ENCODE peak calls at places on chromosomes 16 and 17, in six cellular contexts. C, D, O, F, I and E are unnamed samples.

GRCh38 chr17:80475949-80476876 is at the start of gene NPTX1:
- DNase-seq in C (no peak), D (no peak), O (no peak), F (peak; percentile 42), I (no peak), E (no peak)

GRCh38 chr17:34378664-34379101 is 15.7 kb upstream of the CCL1 start:
- DNase-seq in C (peak; percentile 88), D (no peak), O (no peak), F (no peak), I (no peak), E (no peak)

GRCh38 chr17:50206604-50207293 is 5.3 kb upstream of the COL1A1 start:
- DNase-seq in C (no peak), D (no peak), O (peak; percentile 61), F (peak; percentile 67), I (peak; percentile 57), E (no peak)

GRCh38 chr17:79910985-79911361 is 71.7 kb upstream of the CBX4 start:
- DNase-seq in C (no peak), D (no peak), O (no peak), F (no peak), I (no peak), E (no peak)

GRCh38 chr17:6749519-6749918 is 6.3 kb upstream of the XAF1 start:
- DNase-seq in C (no peak), D (no peak), O (no peak), F (no peak), I (no peak), E (no peak)

GRCh38 chr17:77409282-77410161 is 268.8 kb downstream of the SEC14L1 start:
- DNase-seq in C (no peak), D (no peak), O (peak; percentile 65), F (peak; percentile 77), I (peak; percentile 74), E (no peak)

GRCh38 chr16:50154369-50154947 is 1.4 kb downstream of the TENT4B start:
- DNase-seq in C (peak; percentile 34), D (no peak), O (no peak), F (peak; percentile 37), I (no peak), E (no peak)

GRCh38 chr17:40461774-40462342 is 18.6 kb downstream of the IGFBP4 start:
- DNase-seq in C (no peak), D (no peak), O (no peak), F (no peak), I (no peak), E (no peak)

GRCh38 chr17:78416791-78417530 is 38.5 kb downstream of the PGS1 start:
- DNase-seq in C (no peak), D (no peak), O (no peak), F (no peak), I (peak; percentile 67), E (no peak)

GRCh38 chr16:25038239-25038954 is 23.2 kb upstream of the ARHGAP17 start:
- DNase-seq in C (peak; percentile 75), D (no peak), O (no peak), F (no peak), I (no peak), E (no peak)

GRCh38 chr16:74950511-74950910 is 34.4 kb downstream of the WDR59 start:
- DNase-seq in C (no peak), D (no peak), O (no peak), F (no peak), I (no peak), E (no peak)

GRCh38 chr16:83933885-83934683 is 19.0 kb upstream of the OSGIN1 start:
- DNase-seq in C (no peak), D (no peak), O (no peak), F (no peak), I (no peak), E (peak; percentile 23)

GRCh38 chr16:57314161-57314785 is 29.8 kb upstream of the PLLP start:
- DNase-seq in C (peak; percentile 41), D (no peak), O (no peak), F (no peak), I (no peak), E (no peak)

GRCh38 chr16:27901956-27902355 is 161.6 kb downstream of the GSG1L start:
- DNase-seq in C (no peak), D (no peak), O (no peak), F (no peak), I (no peak), E (no peak)

GRCh38 chr17:47686661-47687327 is 7.2 kb upstream of the TBKBP1 start:
- DNase-seq in C (no peak), D (no peak), O (no peak), F (no peak), I (no peak), E (no peak)

GRCh38 chr16:3009568-3010390 is 2.9 kb upstream of the CLDN9 start:
- DNase-seq in C (no peak), D (no peak), O (no peak), F (peak; percentile 88), I (no peak), E (no peak)

GRCh38 chr16:29230671-29231091 is 175.8 kb downstream of the NPIPB11 start:
- DNase-seq in C (no peak), D (no peak), O (no peak), F (peak; percentile 47), I (no peak), E (no peak)

GRCh38 chr17:12431188-12431587 is 234.5 kb upstream of the MYOCD start:
- DNase-seq in C (peak; percentile 84), D (no peak), O (no peak), F (no peak), I (no peak), E (no peak)

GRCh38 chr17:40068129-40068581 is 5.4 kb downstream of the THRA start:
- DNase-seq in C (no peak), D (no peak), O (no peak), F (no peak), I (no peak), E (no peak)

GRCh38 chr17:851986-852385 is 69.8 kb downstream of the MRM3 start:
- DNase-seq in C (no peak), D (no peak), O (no peak), F (no peak), I (no peak), E (no peak)

GRCh38 chr17:850086-850827 is 68.1 kb downstream of the MRM3 start:
- DNase-seq in C (no peak), D (no peak), O (no peak), F (no peak), I (no peak), E (no peak)

GRCh38 chr17:850828-851759 is 68.9 kb downstream of the MRM3 start:
- DNase-seq in C (no peak), D (no peak), O (peak; percentile 44), F (peak; percentile 51), I (no peak), E (no peak)

GRCh38 chr17:848402-848801 is 66.2 kb downstream of the MRM3 start:
- DNase-seq in C (no peak), D (no peak), O (no peak), F (no peak), I (no peak), E (no peak)

DNA sequence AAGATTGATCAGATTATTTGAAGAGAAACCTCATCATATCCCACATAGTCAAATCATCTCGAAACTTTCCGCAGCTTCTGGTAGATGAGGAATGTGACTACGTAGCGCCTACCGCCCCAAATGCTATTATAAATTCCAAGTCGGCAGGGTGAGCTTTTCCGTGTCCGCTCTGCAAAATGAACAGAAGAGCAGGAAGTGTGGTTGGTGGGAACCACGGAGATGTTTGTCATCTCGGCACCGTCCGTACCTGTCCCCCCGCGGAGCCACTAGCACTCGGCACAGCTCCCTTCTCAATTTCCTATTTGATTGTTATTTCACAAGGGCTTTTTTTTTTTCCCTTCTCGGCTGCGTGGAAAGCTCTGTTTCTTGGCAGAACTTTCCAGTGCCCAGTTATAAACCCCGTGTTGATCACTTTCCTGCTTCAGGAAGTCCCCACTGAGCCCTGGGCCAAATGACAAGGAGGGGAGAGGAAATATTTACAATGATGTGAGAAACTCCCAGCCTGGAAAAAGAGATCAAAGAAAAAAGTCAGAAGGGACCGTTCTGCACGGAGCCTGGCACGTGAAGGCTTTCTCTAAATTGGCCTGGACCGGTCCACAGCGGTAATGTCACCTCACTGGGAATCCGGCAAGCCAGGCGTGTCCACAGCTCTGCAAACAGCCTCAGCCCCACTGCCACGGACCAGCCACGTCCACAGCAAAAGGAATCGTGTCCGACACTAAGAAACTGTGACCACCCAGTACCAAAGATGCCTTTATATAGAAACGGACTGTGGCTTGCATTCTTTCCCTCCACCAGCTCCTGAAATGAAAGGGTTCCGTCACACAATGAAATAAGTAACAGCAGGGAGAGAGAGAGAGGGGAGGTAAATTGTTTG is 65.0 kb downstream of the MRM3 start:
- DNase-seq in C (no peak), D (no peak), O (no peak), F (no peak), I (no peak), E (no peak)
- H3K4me3 ChIP-seq in C (no peak overlapping the region), D (no peak overlapping the region), O (peak overlapping the region; percentile 5), F (no peak overlapping the region), I (peak overlapping the region; percentile 51), E (peak overlapping the region; percentile 42)

GRCh38 chr17:309361-309888 is 43.2 kb downstream of the RPH3AL start:
- DNase-seq in C (peak; percentile 71), D (no peak), O (no peak), F (peak; percentile 61), I (no peak), E (no peak)
- TF ChIP-seq CTCF in C (peak; percentile 61), D (peak; percentile 34), O (peak; percentile 36), F (peak; percentile 58), I (no peak), E (peak; percentile 32)

DNA sequence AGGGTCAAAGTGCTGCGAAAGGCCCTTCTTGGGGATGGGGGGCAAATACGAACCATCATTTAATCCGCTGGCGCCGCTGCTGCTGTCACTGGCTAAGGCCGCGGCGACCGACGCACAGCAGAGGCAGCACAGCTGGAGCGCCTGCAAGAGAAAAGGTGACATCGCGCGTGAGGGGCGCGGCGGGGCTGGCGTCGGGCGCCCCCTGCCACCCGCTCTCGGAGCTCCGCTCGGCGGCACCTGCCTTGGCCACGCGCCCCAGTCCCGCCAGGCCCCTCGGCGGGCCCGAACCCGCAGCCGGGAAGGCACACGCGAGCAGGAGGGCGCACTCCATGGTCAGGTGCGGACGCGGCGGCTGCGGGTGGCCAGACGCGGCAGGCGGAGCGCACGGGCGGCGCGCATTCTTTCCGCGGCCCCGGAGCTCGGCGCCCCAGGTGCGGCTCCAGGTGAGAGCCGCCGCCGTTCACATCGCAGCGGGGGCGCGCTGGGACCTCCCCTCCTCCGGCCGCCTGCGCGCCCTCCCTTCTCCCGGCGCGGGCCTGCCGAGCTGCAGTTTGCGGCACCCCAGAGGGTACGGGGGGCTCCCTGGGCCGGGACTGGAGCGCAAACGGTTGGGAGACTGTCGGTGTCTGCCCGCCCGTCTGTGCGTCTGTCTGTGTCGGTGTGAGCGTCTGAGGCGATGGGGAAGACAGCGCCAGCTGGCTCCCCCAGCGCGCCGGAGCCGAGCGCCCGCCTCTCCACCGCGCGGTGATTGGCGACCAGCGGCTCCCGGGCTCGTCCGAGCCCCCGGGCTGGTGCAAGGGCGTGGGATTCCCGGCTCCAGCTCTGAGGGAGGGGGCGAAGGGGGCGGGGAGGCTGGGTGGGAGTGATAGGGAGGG is at the start of gene ADAMTS18:
- DNase-seq in C (no peak), D (no peak), O (no peak), F (peak; percentile 25), I (no peak), E (no peak)
- H3K4me3 ChIP-seq in C (no peak within 1 kb of the TSS), D (peak within 1 kb of the TSS; percentile 39), O (no peak within 1 kb of the TSS), F (peak within 1 kb of the TSS; percentile 40), I (no peak within 1 kb of the TSS), E (no peak within 1 kb of the TSS)

DNA sequence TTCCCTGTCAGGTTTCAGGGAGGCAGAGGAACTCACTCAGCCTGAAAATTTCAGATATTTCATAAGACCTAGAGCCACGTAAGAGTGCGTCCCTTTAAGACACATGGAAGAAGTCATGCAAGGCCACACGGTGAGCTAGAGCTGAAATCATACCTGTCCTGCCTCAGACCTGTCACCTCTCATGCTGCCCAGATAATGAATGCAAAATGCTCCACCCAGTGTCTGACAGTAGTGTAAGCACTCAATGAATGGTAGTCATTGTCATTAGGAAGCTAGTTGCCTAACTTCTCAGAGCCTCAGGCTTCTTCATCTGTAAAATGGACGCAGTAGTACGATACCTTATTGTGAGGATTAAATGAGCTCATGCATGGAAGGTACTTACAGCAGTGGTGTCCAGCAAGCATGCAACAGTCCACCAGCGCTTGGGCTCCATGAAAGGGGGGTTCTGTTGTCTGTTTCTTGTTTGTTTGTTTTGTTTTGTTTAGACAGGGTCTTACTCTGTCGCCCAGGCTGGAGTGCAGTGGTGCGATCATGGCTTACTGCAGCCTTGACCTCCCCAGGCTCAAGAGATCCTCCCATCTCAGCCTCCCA is 60.7 kb downstream of the WSB1 start:
- DNase-seq in C (peak; percentile 51), D (no peak), O (no peak), F (no peak), I (no peak), E (no peak)
- TF ChIP-seq CTCF in C (peak; percentile 14), D (no peak), O (no peak), F (no peak), I (no peak), E (no peak)